ENCODE peak calls at places on chromosomes 7 and 10, in six cellular contexts. D, V, J, K, O and L are unnamed samples.

GRCh38 chr7:131161103-131161502 is 166.6 kb upstream of the MKLN1 start:
- DNase-seq in V (no peak), K (no peak), J (no peak), O (no peak), D (no peak), L (no peak)

GRCh38 chr10:133035952-133036351 is 51.8 kb upstream of the ADGRA1 start:
- DNase-seq in J (no peak), V (no peak), D (no peak), O (no peak), K (no peak), L (no peak)

GRCh38 chr7:56537952-56538351 is 421.7 kb upstream of the NUPR2 start:
- DNase-seq in D (no peak), O (no peak), J (no peak), K (no peak), V (no peak), L (no peak)

GRCh38 chr10:119364941-119365340 is 157.6 kb downstream of the GRK5 start:
- DNase-seq in K (no peak), D (no peak), V (no peak), J (no peak), O (no peak), L (no peak)

GRCh38 chr10:69345402-69345801 is 67.1 kb downstream of the HK1 start:
- DNase-seq in K (no peak), J (no peak), O (no peak), V (no peak), D (peak), L (no peak)

GRCh38 chr7:151137076-151137611 is 30.4 kb downstream of the GBX1 start:
- DNase-seq in K (no peak), V (no peak), O (no peak), D (peak), J (no peak), L (no peak)

GRCh38 chr10:100866575-100867098 is 46.1 kb upstream of the SLF2 start:
- DNase-seq in D (peak), V (no peak), K (no peak), O (no peak), J (no peak), L (no peak)

GRCh38 chr7:27191716-27192545 is 6.9 kb upstream of the HOXA11 start:
- DNase-seq in J (no peak), K (no peak), V (peak), O (no peak), D (no peak), L (no peak)

GRCh38 chr10:36188054-36188453 is 546.0 kb upstream of the FZD8 start:
- DNase-seq in V (no peak), K (no peak), O (no peak), J (no peak), D (peak), L (no peak)

GRCh38 chr10:64396105-64396504 is 874.9 kb downstream of the REEP3 start:
- DNase-seq in V (no peak), K (no peak), J (no peak), O (no peak), D (no peak), L (no peak)

GRCh38 chr10:99304027-99304856 is 24.9 kb upstream of the CNNM1 start:
- DNase-seq in K (no peak), V (no peak), D (no peak), J (no peak), O (no peak), L (no peak)

GRCh38 chr7:46168671-46169383 is 247.8 kb upstream of the IGFBP3 start:
- DNase-seq in D (no peak), K (no peak), O (no peak), J (no peak), V (no peak), L (no peak)

GRCh38 chr10:95414016-95414830 is 123.4 kb upstream of the PDLIM1 start:
- DNase-seq in V (no peak), K (no peak), J (no peak), D (no peak), O (no peak), L (no peak)

GRCh38 chr10:63738410-63738809 is 217.2 kb downstream of the REEP3 start:
- DNase-seq in J (no peak), O (no peak), D (peak), K (no peak), V (no peak), L (peak)